ENCODE peak calls at places on chromosomes 2 and 18, in four cellular contexts. H, I, L and M are unnamed samples.

GRCh38 chr18:34352385-34353163 is 127.9 kb upstream of the NOL4 start:
- DNase-seq in H (no peak), L (no peak), I (peak; percentile 9), M (no peak)

GRCh38 chr2:144162652-144163051 is 357.3 kb downstream of the ZEB2 start:
- DNase-seq in H (no peak), I (no peak), L (peak; percentile 65), M (peak; percentile 28)

GRCh38 chr2:204180671-204181070 is 244.1 kb downstream of the ICOS start:
- DNase-seq in L (no peak), H (no peak), I (no peak), M (no peak)

GRCh38 chr2:111121873-111122630 is 1.3 kb downstream of the BCL2L11 start:
- DNase-seq in H (peak; percentile 94), L (peak; percentile 91), I (peak; percentile 81), M (peak; percentile 91)

GRCh38 chr2:9739508-9739907 is 103.8 kb upstream of the TAF1B start:
- DNase-seq in I (no peak), L (no peak), H (peak; percentile 60), M (peak; percentile 45)

GRCh38 chr2:155115856-155116255 is 417.4 kb downstream of the KCNJ3 start:
- DNase-seq in I (no peak), H (no peak), L (no peak), M (no peak)

GRCh38 chr2:188395903-188396699 is 104.4 kb downstream of the GULP1 start:
- DNase-seq in H (no peak), L (no peak), I (no peak), M (no peak)

GRCh38 chr2:98458207-98458606 is 13.5 kb downstream of the INPP4A start:
- DNase-seq in I (peak; percentile 62), H (no peak), L (no peak), M (no peak)

GRCh38 chr2:19540739-19541503 is 182.5 kb upstream of the OSR1 start:
- DNase-seq in I (peak; percentile 97), L (no peak), H (peak; percentile 85), M (no peak)

GRCh38 chr2:168424112-168424951 is 31.7 kb upstream of the CERS6 start:
- DNase-seq in H (peak; percentile 68), I (peak; percentile 60), L (no peak), M (no peak)

GRCh38 chr18:63083555-63083954 is 236.0 kb downstream of the BCL2 start:
- DNase-seq in I (peak; percentile 17), H (peak; percentile 43), L (no peak), M (no peak)

GRCh38 chr2:100812141-100812540 is 7.8 kb upstream of the NPAS2 start:
- DNase-seq in H (no peak), L (no peak), I (no peak), M (no peak)

GRCh38 chr2:200469708-200470600 is 39.9 kb downstream of the KCTD18 start:
- DNase-seq in H (peak; percentile 52), L (no peak), I (no peak), M (no peak)

GRCh38 chr2:234953116-234954031 is 1.6 kb downstream of the SH3BP4 start:
- DNase-seq in I (peak; percentile 33), H (peak; percentile 36), L (no peak), M (peak; percentile 58)

GRCh38 chr18:70468861-70469570 is 180.2 kb downstream of the SOCS6 start:
- DNase-seq in I (no peak), L (no peak), H (peak; percentile 58), M (no peak)
- TF ChIP-seq CTCF in I (no peak), L (no peak), H (no peak), M (no peak)

DNA sequence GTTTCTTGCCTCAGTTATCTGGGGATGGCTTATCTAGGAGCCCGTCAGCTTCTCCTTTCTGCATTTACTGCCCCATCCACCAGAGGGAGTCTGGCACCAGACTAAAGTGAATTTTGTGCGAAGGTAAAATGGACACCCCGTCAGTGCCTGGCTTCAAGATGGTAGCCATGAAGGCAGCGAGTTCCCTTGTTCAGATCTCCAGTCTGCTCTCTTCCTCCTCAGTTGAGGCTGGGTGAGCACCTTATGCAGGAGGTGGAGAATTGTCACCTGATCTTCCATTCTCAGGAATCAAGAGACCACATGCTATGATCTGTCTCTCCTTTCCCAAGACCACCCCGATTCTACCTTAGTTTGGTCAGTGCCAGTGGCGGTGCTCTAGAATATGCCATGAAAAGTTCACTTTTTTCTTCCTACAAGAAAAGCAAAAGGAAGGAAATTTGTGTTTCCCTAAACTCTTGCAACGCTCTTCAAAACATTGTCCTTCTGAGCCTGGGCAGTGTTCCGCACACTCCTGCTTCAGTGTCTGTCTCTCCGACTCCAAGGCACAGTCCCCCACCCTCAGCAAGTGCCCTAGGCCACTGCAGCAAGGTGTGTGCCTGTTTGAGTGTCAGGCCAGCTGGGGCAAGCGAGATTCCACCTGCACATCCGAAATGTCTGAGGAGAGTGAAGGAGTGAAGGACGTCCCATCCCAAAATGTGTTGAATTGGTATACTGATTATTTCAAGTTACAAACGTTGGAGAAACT is 168.6 kb downstream of the SS18 start:
- DNase-seq in L (peak; percentile 73), H (peak; percentile 35), I (peak; percentile 31), M (peak; percentile 49)
- TF ChIP-seq CTCF in L (peak; percentile 87), H (peak; percentile 55), I (peak; percentile 58), M (peak; percentile 43)

GRCh38 chr18:12278153-12278764 is 24.1 kb downstream of the CIDEA start:
- DNase-seq in I (no peak), L (peak; percentile 23), H (peak; percentile 29), M (no peak)
- TF ChIP-seq CTCF in I (no peak), L (peak; percentile 62), H (peak; percentile 7), M (no peak)

DNA sequence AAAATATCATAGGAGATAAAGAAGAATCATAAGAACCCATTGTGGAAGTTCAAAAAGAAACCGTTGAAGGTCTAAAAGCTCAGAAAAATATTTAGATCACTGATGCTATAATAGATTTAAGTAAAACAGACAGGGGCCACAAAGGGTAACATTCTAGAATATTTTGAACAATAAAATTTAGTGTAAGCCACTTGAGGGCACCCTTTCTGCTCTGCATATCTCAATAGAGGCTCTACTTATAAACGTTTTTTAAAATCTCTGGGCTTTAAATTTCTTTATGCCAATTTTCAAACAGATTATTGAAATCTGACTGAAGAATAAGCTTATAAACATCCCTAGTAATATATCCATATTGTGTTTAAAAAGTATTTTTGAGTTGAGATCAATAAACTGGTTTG is 57.6 kb upstream of the IL1RL1 start:
- DNase-seq in I (no peak), H (peak; percentile 65), L (no peak), M (no peak)
- TF ChIP-seq CTCF in I (peak; percentile 34), H (peak; percentile 35), L (peak; percentile 42), M (no peak)

GRCh38 chr2:95165371-95166064 is at the start of gene ZNF2:
- DNase-seq in L (peak; percentile 98), I (peak; percentile 97), H (peak; percentile 99), M (peak; percentile 99)
- TF ChIP-seq CTCF in L (no peak), I (peak; percentile 3), H (no peak), M (no peak)

GRCh38 chr2:77185052-77185451 is 337.1 kb downstream of the LRRTM4 start:
- DNase-seq in L (no peak), I (no peak), H (no peak), M (no peak)
- TF ChIP-seq CTCF in L (no peak), I (no peak), H (no peak), M (no peak)

DNA sequence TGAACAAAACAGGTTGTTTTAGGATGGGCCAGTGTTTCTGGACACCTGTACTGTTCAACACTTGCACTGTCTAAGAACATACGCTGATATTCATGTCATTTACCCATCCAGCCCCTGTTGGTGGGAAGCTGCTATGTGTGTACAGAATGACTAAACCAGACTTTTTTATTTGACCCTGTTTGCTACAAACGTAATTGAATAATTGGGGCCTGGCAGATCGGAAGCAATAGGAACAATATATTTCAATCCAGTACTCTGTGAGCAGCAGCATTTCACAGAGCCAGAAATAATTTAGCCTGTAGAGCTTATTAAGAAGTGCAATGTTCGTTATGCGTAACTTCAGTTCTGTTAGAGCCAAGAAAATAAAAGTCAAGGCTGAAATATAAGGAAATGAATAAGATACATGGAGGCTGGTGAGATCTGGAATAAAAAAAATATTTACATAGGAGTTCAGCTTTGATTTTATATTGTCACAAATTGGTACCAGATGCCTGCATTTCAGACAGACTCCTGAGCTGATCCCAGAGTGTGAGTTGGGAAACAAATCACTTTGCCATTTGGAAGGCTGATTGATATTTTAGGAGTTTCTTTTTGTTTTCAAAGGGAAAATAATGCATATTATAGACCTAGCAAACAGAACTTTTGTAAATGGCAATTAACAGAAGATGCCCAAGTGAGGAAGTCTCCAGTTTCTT is 19.7 kb downstream of the CABLES1 start:
- DNase-seq in I (no peak), H (no peak), L (no peak), M (no peak)
- TF ChIP-seq CTCF in I (no peak), H (no peak), L (no peak), M (no peak)